ENCODE peak calls at places on chromosomes 13 and 19, in six cellular contexts. J is bronchial epithelial cell, B is mucosa of gallbladder, D is Ammon's horn, Y is AG04450, M is Caki2. G is an unnamed sample.

GRCh38 chr19:45443462-45444317 is 20.0 kb upstream of the ERCC1 start:
- DNase-seq in D (peak), J (peak), B (peak), M (peak), Y (no peak), G (peak)

GRCh38 chr19:11025445-11025844 is 63.8 kb upstream of the LDLR start:
- DNase-seq in D (no peak), Y (no peak), M (no peak), J (no peak), B (no peak), G (no peak)

GRCh38 chr13:40103864-40104263 is 448.4 kb downstream of the COG6 start:
- DNase-seq in B (no peak), M (no peak), D (no peak), J (peak), Y (no peak), G (no peak)

GRCh38 chr19:15248648-15249559 is 16.7 kb upstream of the EPHX3 start:
- DNase-seq in J (peak), D (no peak), Y (peak), M (peak), B (peak), G (peak)

GRCh38 chr13:26964278-26965057 is 203.9 kb upstream of the GPR12 start:
- DNase-seq in B (no peak), M (peak), J (no peak), D (peak), Y (no peak), G (no peak)

GRCh38 chr19:532578-533484 is 1.3 kb downstream of the CDC34 start:
- DNase-seq in B (peak), J (peak), D (peak), Y (no peak), M (peak), G (peak)

GRCh38 chr19:35869327-35870123 is 1.2 kb downstream of the APLP1 start:
- DNase-seq in D (peak), J (peak), Y (no peak), B (peak), M (peak), G (peak)

GRCh38 chr19:58562126-58563033 is 4.0 kb upstream of the UBE2M start:
- DNase-seq in D (peak), Y (no peak), J (no peak), B (peak), M (no peak), G (peak)

GRCh38 chr19:38057954-38058690 is 151.1 kb downstream of the SIPA1L3 start:
- DNase-seq in Y (no peak), B (no peak), J (no peak), D (no peak), M (peak), G (no peak)

GRCh38 chr13:110200276-110200675 is 106.7 kb downstream of the COL4A1 start:
- DNase-seq in D (no peak), J (no peak), M (no peak), Y (no peak), B (no peak), G (no peak)

GRCh38 chr13:113447596-113447995 is 5.7 kb downstream of the ADPRHL1 start:
- DNase-seq in B (no peak), M (no peak), D (no peak), J (no peak), Y (no peak), G (no peak)

GRCh38 chr19:41114132-41114531 is at the start of gene CYP2F1:
- DNase-seq in J (no peak), M (no peak), Y (no peak), D (no peak), B (no peak), G (no peak)

GRCh38 chr13:109968876-109969577 is 182.6 kb upstream of the IRS2 start:
- DNase-seq in B (no peak), J (no peak), M (no peak), Y (no peak), D (no peak), G (no peak)

GRCh38 chr13:105147481-105147880 is 1388.0 kb downstream of the EFNB2 start:
- DNase-seq in J (no peak), B (no peak), Y (no peak), M (no peak), D (peak), G (peak)

GRCh38 chr13:30148171-30148754 is 159.1 kb downstream of the KATNAL1 start:
- DNase-seq in J (no peak), B (no peak), D (no peak), Y (no peak), M (no peak), G (no peak)

GRCh38 chr13:65638572-65639168 is 1591.5 kb downstream of the PCDH9 start:
- DNase-seq in D (peak), Y (peak), B (no peak), M (peak), J (peak), G (peak)

GRCh38 chr19:6210721-6211600 is 68.8 kb downstream of the MLLT1 start:
- DNase-seq in M (no peak), Y (no peak), D (no peak), B (no peak), J (no peak), G (no peak)

GRCh38 chr13:100176781-100177389 is 88.0 kb downstream of the PCCA start:
- DNase-seq in D (no peak), Y (peak), B (no peak), M (no peak), J (peak), G (peak)

GRCh38 chr13:103104340-103104739 is 38.1 kb upstream of the SLC10A2 start:
- DNase-seq in D (no peak), M (no peak), J (no peak), B (no peak), Y (no peak), G (no peak)

GRCh38 chr13:30147380-30147779 is 160.0 kb downstream of the KATNAL1 start:
- DNase-seq in Y (no peak), M (no peak), B (no peak), J (no peak), D (no peak), G (no peak)

GRCh38 chr19:17721821-17722220 is 2.5 kb downstream of the MAP1S start:
- DNase-seq in Y (no peak), B (no peak), D (peak), J (peak), M (no peak), G (peak)

GRCh38 chr13:32823597-32823996 is 192.6 kb upstream of the KL start:
- DNase-seq in J (no peak), D (no peak), Y (no peak), M (no peak), B (no peak), G (no peak)

GRCh38 chr13:32309812-32310706 is 5.1 kb downstream of the ZAR1L start:
- DNase-seq in D (peak), J (peak), Y (peak), M (peak), B (peak), G (peak)

GRCh38 chr19:42324655-42325307 is 654 bp upstream of the MEGF8 start:
- DNase-seq in Y (no peak), M (no peak), D (no peak), B (no peak), J (no peak), G (no peak)